ENCODE peak calls at places on chromosome 20, in ten cellular contexts. One of them, this sample, is unnamed.

GRCh38 chr20:61556116-61556515 is 304.1 kb downstream of the CDH4 start:
- DNase-seq in HL-60: no peak
- DNase-seq in stomach: no peak
- DNase-seq in esophagus muscularis mucosa: no peak
- DNase-seq in HCT116: no peak
- DNase-seq in GM23338: no peak
- DNase-seq in K562: no peak
- DNase-seq in HepG2: no peak
- DNase-seq in transverse colon: no peak
- DNase-seq in prostate gland: no peak
- DNase-seq in this sample: no peak

GRCh38 chr20:5297280-5298004 is 19.3 kb downstream of the PROKR2 start:
- DNase-seq in prostate gland: no peak
- DNase-seq in esophagus muscularis mucosa: no peak
- DNase-seq in GM23338: peak; percentile 17
- DNase-seq in HL-60: no peak
- DNase-seq in HCT116: no peak
- DNase-seq in transverse colon: no peak
- DNase-seq in HepG2: peak; percentile 81
- DNase-seq in stomach: no peak
- DNase-seq in K562: no peak
- DNase-seq in this sample: no peak

GRCh38 chr20:40010483-40010882 is 678.6 kb downstream of the MAFB start:
- DNase-seq in transverse colon: no peak
- DNase-seq in stomach: no peak
- DNase-seq in prostate gland: no peak
- DNase-seq in HepG2: no peak
- DNase-seq in HCT116: no peak
- DNase-seq in K562: no peak
- DNase-seq in HL-60: no peak
- DNase-seq in GM23338: no peak
- DNase-seq in esophagus muscularis mucosa: no peak
- DNase-seq in this sample: no peak

GRCh38 chr20:11108102-11108842 is 434.5 kb upstream of the JAG1 start:
- DNase-seq in HCT116: no peak
- DNase-seq in stomach: no peak
- DNase-seq in K562: no peak
- DNase-seq in HL-60: no peak
- DNase-seq in transverse colon: no peak
- DNase-seq in esophagus muscularis mucosa: no peak
- DNase-seq in HepG2: no peak
- DNase-seq in GM23338: peak; percentile 20
- DNase-seq in prostate gland: no peak
- DNase-seq in this sample: no peak

GRCh38 chr20:47139934-47140333 is 216.6 kb downstream of the ZMYND8 start:
- DNase-seq in GM23338: no peak
- DNase-seq in stomach: peak; percentile 39
- DNase-seq in transverse colon: no peak
- DNase-seq in esophagus muscularis mucosa: no peak
- DNase-seq in HL-60: no peak
- DNase-seq in K562: no peak
- DNase-seq in HepG2: peak; percentile 38
- DNase-seq in prostate gland: no peak
- DNase-seq in HCT116: no peak
- DNase-seq in this sample: no peak

GRCh38 chr20:24382330-24382729 is 87.1 kb upstream of the SYNDIG1 start:
- DNase-seq in HL-60: no peak
- DNase-seq in HCT116: no peak
- DNase-seq in HepG2: no peak
- DNase-seq in esophagus muscularis mucosa: peak; percentile 77
- DNase-seq in GM23338: no peak
- DNase-seq in prostate gland: no peak
- DNase-seq in stomach: no peak
- DNase-seq in K562: no peak
- DNase-seq in transverse colon: peak; percentile 9
- DNase-seq in this sample: peak; percentile 77

GRCh38 chr20:62020935-62021701 is 44.6 kb downstream of the TAF4 start:
- DNase-seq in K562: peak; percentile 44
- DNase-seq in transverse colon: peak; percentile 18
- DNase-seq in HCT116: no peak
- DNase-seq in esophagus muscularis mucosa: no peak
- DNase-seq in HepG2: no peak
- DNase-seq in HL-60: no peak
- DNase-seq in prostate gland: no peak
- DNase-seq in GM23338: no peak
- DNase-seq in stomach: no peak
- DNase-seq in this sample: peak; percentile 81

GRCh38 chr20:63931735-63932134 is 24.5 kb downstream of the UCKL1 start:
- DNase-seq in GM23338: no peak
- DNase-seq in stomach: no peak
- DNase-seq in HCT116: no peak
- DNase-seq in HepG2: no peak
- DNase-seq in esophagus muscularis mucosa: no peak
- DNase-seq in HL-60: no peak
- DNase-seq in transverse colon: no peak
- DNase-seq in prostate gland: no peak
- DNase-seq in K562: no peak
- DNase-seq in this sample: no peak

GRCh38 chr20:58088625-58089024 is 139.8 kb downstream of the ANKRD60 start:
- DNase-seq in K562: no peak
- DNase-seq in prostate gland: no peak
- DNase-seq in esophagus muscularis mucosa: no peak
- DNase-seq in HepG2: no peak
- DNase-seq in HL-60: no peak
- DNase-seq in GM23338: no peak
- DNase-seq in HCT116: no peak
- DNase-seq in stomach: no peak
- DNase-seq in transverse colon: no peak
- DNase-seq in this sample: peak; percentile 19
- TF ChIP-seq POLR2AphosphoS5 in K562: no peak
- TF ChIP-seq POLR2AphosphoS5 in prostate gland: no peak
- TF ChIP-seq POLR2AphosphoS5 in esophagus muscularis mucosa: no peak
- TF ChIP-seq POLR2AphosphoS5 in HepG2: no peak
- TF ChIP-seq POLR2AphosphoS5 in HL-60: no peak
- TF ChIP-seq POLR2AphosphoS5 in GM23338: no peak
- TF ChIP-seq POLR2AphosphoS5 in HCT116: no peak
- TF ChIP-seq POLR2AphosphoS5 in stomach: no peak
- TF ChIP-seq POLR2AphosphoS5 in transverse colon: no peak
- TF ChIP-seq POLR2AphosphoS5 in this sample: no peak

GRCh38 chr20:8616792-8617191 is 452.1 kb upstream of the PLCB4 start:
- DNase-seq in GM23338: no peak
- DNase-seq in HL-60: no peak
- DNase-seq in transverse colon: no peak
- DNase-seq in K562: no peak
- DNase-seq in stomach: no peak
- DNase-seq in prostate gland: no peak
- DNase-seq in HCT116: no peak
- DNase-seq in esophagus muscularis mucosa: no peak
- DNase-seq in HepG2: no peak
- DNase-seq in this sample: no peak
- TF ChIP-seq CTCF in GM23338: no peak
- TF ChIP-seq CTCF in HL-60: no peak
- TF ChIP-seq CTCF in transverse colon: no peak
- TF ChIP-seq CTCF in K562: no peak
- TF ChIP-seq CTCF in stomach: no peak
- TF ChIP-seq CTCF in prostate gland: no peak
- TF ChIP-seq CTCF in HCT116: no peak
- TF ChIP-seq CTCF in esophagus muscularis mucosa: no peak
- TF ChIP-seq CTCF in HepG2: no peak
- TF ChIP-seq CTCF in this sample: no peak

DNA sequence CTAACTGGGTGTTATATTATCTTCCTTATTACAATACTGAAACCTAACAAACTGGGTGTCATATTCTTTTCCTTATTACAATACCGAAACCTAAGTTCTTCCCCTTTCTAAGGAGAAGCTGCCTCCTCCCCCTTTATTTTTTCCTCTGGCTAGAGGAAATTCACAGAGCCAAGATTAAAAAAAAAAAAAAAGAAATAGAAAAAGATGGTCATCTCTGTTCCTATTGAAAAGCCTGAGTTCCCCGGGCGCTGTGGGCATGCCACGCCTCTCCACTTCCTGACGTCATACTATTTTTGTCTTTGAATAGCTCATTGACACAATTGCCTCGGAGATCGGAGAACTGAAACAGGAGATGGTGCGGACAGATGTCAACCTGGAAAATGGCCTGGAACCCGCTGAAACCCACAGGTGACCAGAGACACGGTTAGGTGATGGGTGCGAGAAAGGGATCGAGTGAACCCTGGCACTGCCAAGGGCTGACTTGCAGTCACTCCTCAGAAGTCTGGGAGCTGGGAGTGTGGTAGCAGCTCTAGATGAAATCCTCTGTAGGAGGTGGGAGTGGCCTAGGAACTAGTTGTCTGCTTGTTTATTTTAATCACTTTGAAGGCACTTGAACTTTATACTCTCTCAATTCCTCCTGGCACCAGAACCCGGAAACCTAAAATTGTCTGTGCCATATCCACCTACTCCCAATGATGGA is 82.2 kb upstream of the NAA20 start:
- DNase-seq in K562: no peak
- DNase-seq in esophagus muscularis mucosa: no peak
- DNase-seq in stomach: peak; percentile 42
- DNase-seq in transverse colon: peak; percentile 75
- DNase-seq in GM23338: no peak
- DNase-seq in HepG2: no peak
- DNase-seq in HL-60: no peak
- DNase-seq in prostate gland: peak; percentile 63
- DNase-seq in HCT116: no peak
- DNase-seq in this sample: peak; percentile 79
- TF ChIP-seq POLR2AphosphoS5 in K562: no peak
- TF ChIP-seq POLR2AphosphoS5 in esophagus muscularis mucosa: peak; percentile 78
- TF ChIP-seq POLR2AphosphoS5 in stomach: no peak
- TF ChIP-seq POLR2AphosphoS5 in transverse colon: peak; percentile 80
- TF ChIP-seq POLR2AphosphoS5 in GM23338: no peak
- TF ChIP-seq POLR2AphosphoS5 in HepG2: no peak
- TF ChIP-seq POLR2AphosphoS5 in HL-60: no peak
- TF ChIP-seq POLR2AphosphoS5 in prostate gland: peak; percentile 32
- TF ChIP-seq POLR2AphosphoS5 in HCT116: no peak
- TF ChIP-seq POLR2AphosphoS5 in this sample: peak; percentile 13

GRCh38 chr20:36399969-36400545 is 93.9 kb downstream of the DLGAP4 start:
- DNase-seq in HL-60: no peak
- DNase-seq in K562: no peak
- DNase-seq in HepG2: no peak
- DNase-seq in stomach: no peak
- DNase-seq in prostate gland: no peak
- DNase-seq in GM23338: no peak
- DNase-seq in transverse colon: no peak
- DNase-seq in esophagus muscularis mucosa: no peak
- DNase-seq in HCT116: no peak
- DNase-seq in this sample: no peak
- TF ChIP-seq CTCF in HL-60: no peak
- TF ChIP-seq CTCF in K562: no peak
- TF ChIP-seq CTCF in HepG2: no peak
- TF ChIP-seq CTCF in stomach: no peak
- TF ChIP-seq CTCF in prostate gland: no peak
- TF ChIP-seq CTCF in GM23338: no peak
- TF ChIP-seq CTCF in transverse colon: no peak
- TF ChIP-seq CTCF in esophagus muscularis mucosa: no peak
- TF ChIP-seq CTCF in HCT116: no peak
- TF ChIP-seq CTCF in this sample: no peak